ENCODE peak calls at places on chromosomes 6 and 20, in six cellular contexts. One of them, this sample, is unnamed.

GRCh38 chr20:1307571-1307971 is 21.4 kb downstream of the SDCBP2 start:
- DNase-seq in WTC11: no peak
- DNase-seq in HepG2: no peak
- DNase-seq in K562: no peak
- DNase-seq in H1: no peak
- DNase-seq in GM12878: no peak
- DNase-seq in this sample: no peak

GRCh38 chr20:53971096-53971683 is 99.2 kb downstream of the BCAS1 start:
- DNase-seq in WTC11: no peak
- DNase-seq in HepG2: no peak
- DNase-seq in K562: no peak
- DNase-seq in H1: no peak
- DNase-seq in GM12878: no peak
- DNase-seq in this sample: no peak

GRCh38 chr20:9458075-9458818 is 56.1 kb upstream of the LAMP5 start:
- DNase-seq in WTC11: peak; percentile 47
- DNase-seq in HepG2: peak; percentile 59
- DNase-seq in K562: no peak
- DNase-seq in H1: peak; percentile 53
- DNase-seq in GM12878: peak; percentile 34
- DNase-seq in this sample: peak; percentile 86

GRCh38 chr6:43391448-43392031 is 22.1 kb upstream of the ZNF318 start:
- DNase-seq in WTC11: no peak
- DNase-seq in HepG2: no peak
- DNase-seq in K562: no peak
- DNase-seq in H1: no peak
- DNase-seq in GM12878: no peak
- DNase-seq in this sample: no peak

GRCh38 chr20:35252037-35252461 is 25.6 kb downstream of the MMP24 start:
- DNase-seq in WTC11: no peak
- DNase-seq in HepG2: no peak
- DNase-seq in K562: no peak
- DNase-seq in H1: no peak
- DNase-seq in GM12878: peak; percentile 39
- DNase-seq in this sample: no peak

GRCh38 chr20:50918403-50918802 is 12.8 kb downstream of the ADNP start:
- DNase-seq in WTC11: no peak
- DNase-seq in HepG2: no peak
- DNase-seq in K562: no peak
- DNase-seq in H1: no peak
- DNase-seq in GM12878: no peak
- DNase-seq in this sample: no peak

GRCh38 chr6:45327956-45328522 is at the start of gene RUNX2:
- DNase-seq in WTC11: no peak
- DNase-seq in HepG2: no peak
- DNase-seq in K562: no peak
- DNase-seq in H1: no peak
- DNase-seq in GM12878: no peak
- DNase-seq in this sample: peak; percentile 28

GRCh38 chr20:59625214-59625922 is 21.0 kb downstream of the PHACTR3 start:
- DNase-seq in WTC11: no peak
- DNase-seq in HepG2: no peak
- DNase-seq in K562: no peak
- DNase-seq in H1: no peak
- DNase-seq in GM12878: no peak
- DNase-seq in this sample: no peak

GRCh38 chr6:26194774-26195375 is 107.6 kb downstream of the HFE start:
- DNase-seq in WTC11: no peak
- DNase-seq in HepG2: no peak
- DNase-seq in K562: no peak
- DNase-seq in H1: no peak
- DNase-seq in GM12878: no peak
- DNase-seq in this sample: no peak

GRCh38 chr6:38107073-38107472 is 287.5 kb downstream of the ZFAND3 start:
- DNase-seq in WTC11: no peak
- DNase-seq in HepG2: no peak
- DNase-seq in K562: no peak
- DNase-seq in H1: no peak
- DNase-seq in GM12878: no peak
- DNase-seq in this sample: no peak

GRCh38 chr20:32132911-32133549 is 23.5 kb downstream of the TM9SF4 start:
- DNase-seq in WTC11: no peak
- DNase-seq in HepG2: no peak
- DNase-seq in K562: no peak
- DNase-seq in H1: no peak
- DNase-seq in GM12878: peak; percentile 58
- DNase-seq in this sample: no peak

GRCh38 chr6:148272084-148272483 is 70.6 kb upstream of the SASH1 start:
- DNase-seq in WTC11: no peak
- DNase-seq in HepG2: no peak
- DNase-seq in K562: no peak
- DNase-seq in H1: no peak
- DNase-seq in GM12878: no peak
- DNase-seq in this sample: no peak

GRCh38 chr6:124522335-124522734 is 439.9 kb upstream of the RNF217 start:
- DNase-seq in WTC11: no peak
- DNase-seq in HepG2: no peak
- DNase-seq in K562: no peak
- DNase-seq in H1: no peak
- DNase-seq in GM12878: no peak
- DNase-seq in this sample: no peak

GRCh38 chr6:164230804-164231203 is 816.3 kb downstream of the QKI start:
- DNase-seq in WTC11: no peak
- DNase-seq in HepG2: no peak
- DNase-seq in K562: no peak
- DNase-seq in H1: no peak
- DNase-seq in GM12878: no peak
- DNase-seq in this sample: no peak
- TF ChIP-seq CREB1 in WTC11: no peak
- TF ChIP-seq CREB1 in HepG2: no peak
- TF ChIP-seq CREB1 in K562: no peak
- TF ChIP-seq CREB1 in H1: no peak
- TF ChIP-seq CREB1 in GM12878: no peak
- TF ChIP-seq CREB1 in this sample: no peak

GRCh38 chr6:134849920-134850447 is 99.9 kb downstream of the ALDH8A1 start:
- DNase-seq in WTC11: no peak
- DNase-seq in HepG2: peak; percentile 27
- DNase-seq in K562: no peak
- DNase-seq in H1: no peak
- DNase-seq in GM12878: no peak
- DNase-seq in this sample: no peak

GRCh38 chr6:134850906-134851305 is 99.0 kb downstream of the ALDH8A1 start:
- DNase-seq in WTC11: no peak
- DNase-seq in HepG2: no peak
- DNase-seq in K562: no peak
- DNase-seq in H1: no peak
- DNase-seq in GM12878: no peak
- DNase-seq in this sample: peak; percentile 24

GRCh38 chr6:134848076-134848475 is 101.8 kb downstream of the ALDH8A1 start:
- DNase-seq in WTC11: no peak
- DNase-seq in HepG2: no peak
- DNase-seq in K562: no peak
- DNase-seq in H1: no peak
- DNase-seq in GM12878: no peak
- DNase-seq in this sample: no peak

GRCh38 chr6:134851548-134851947 is 98.4 kb downstream of the ALDH8A1 start:
- DNase-seq in WTC11: no peak
- DNase-seq in HepG2: no peak
- DNase-seq in K562: no peak
- DNase-seq in H1: no peak
- DNase-seq in GM12878: no peak
- DNase-seq in this sample: no peak

GRCh38 chr6:134853111-134854055 is 96.5 kb downstream of the ALDH8A1 start:
- DNase-seq in WTC11: no peak
- DNase-seq in HepG2: peak; percentile 69
- DNase-seq in K562: no peak
- DNase-seq in H1: no peak
- DNase-seq in GM12878: no peak
- DNase-seq in this sample: no peak
- TF ChIP-seq CREB1 in WTC11: no peak
- TF ChIP-seq CREB1 in HepG2: no peak
- TF ChIP-seq CREB1 in K562: no peak
- TF ChIP-seq CREB1 in H1: no peak
- TF ChIP-seq CREB1 in GM12878: no peak
- TF ChIP-seq CREB1 in this sample: no peak

DNA sequence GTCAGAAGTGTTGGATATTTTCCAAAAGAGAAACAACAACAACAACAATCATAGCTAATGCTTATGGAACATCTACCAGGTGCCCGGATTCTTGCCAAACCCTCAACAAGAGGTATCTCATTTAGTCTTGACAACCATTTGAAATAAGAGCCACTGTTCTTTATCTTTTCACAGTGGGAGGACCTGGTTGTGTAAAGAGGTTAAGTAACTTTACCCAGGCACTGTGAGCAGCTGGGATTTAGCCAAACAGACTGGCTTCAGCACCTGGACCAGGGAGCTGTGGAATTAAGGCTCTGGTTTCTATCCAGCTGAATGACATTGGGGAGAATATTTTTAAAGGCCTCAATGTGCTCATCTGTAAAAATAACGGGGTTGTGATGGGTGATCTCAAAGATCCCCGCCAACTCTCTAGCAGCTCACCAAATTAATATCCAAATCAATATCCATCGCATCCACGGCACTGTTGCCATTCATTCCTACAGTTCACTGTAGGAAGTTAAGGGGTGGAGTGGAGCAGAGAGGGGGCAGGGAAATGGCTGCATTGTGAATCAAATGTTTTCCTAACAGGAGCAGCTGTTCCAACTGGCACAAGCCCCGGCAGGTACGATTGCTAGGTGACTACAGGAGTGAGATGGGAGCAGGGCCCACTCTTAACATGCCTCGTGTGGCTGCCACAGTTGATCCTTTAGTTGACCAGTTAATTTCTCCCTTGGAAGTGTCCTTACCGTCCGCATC is 61.8 kb downstream of the GCNT2 start:
- DNase-seq in WTC11: peak; percentile 37
- DNase-seq in HepG2: peak; percentile 58
- DNase-seq in K562: no peak
- DNase-seq in H1: no peak
- DNase-seq in GM12878: no peak
- DNase-seq in this sample: peak; percentile 91
- TF ChIP-seq CREB1 in WTC11: no peak
- TF ChIP-seq CREB1 in HepG2: no peak
- TF ChIP-seq CREB1 in K562: no peak
- TF ChIP-seq CREB1 in H1: no peak
- TF ChIP-seq CREB1 in GM12878: no peak
- TF ChIP-seq CREB1 in this sample: no peak

DNA sequence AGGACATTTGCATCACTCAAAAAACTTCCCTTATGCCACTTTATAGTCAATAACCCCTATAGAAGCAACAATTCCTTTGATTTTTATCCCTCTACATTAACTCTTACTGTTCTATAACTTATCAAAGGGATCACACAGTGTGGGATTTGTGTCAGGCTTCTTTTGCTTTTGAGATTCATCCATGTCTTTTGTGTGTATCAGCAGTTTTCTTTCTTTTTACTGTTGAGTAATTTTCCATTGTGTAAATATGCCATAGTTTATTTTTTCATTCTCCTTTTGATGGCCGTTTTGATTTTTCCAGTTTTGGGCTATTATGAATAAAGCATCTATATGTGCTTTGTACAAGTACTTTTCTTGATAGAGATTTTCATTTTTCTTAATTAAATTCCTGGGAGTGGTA is 657.9 kb downstream of the EPM2A start:
- DNase-seq in WTC11: no peak
- DNase-seq in HepG2: no peak
- DNase-seq in K562: no peak
- DNase-seq in H1: no peak
- DNase-seq in GM12878: no peak
- DNase-seq in this sample: no peak
- TF ChIP-seq CREB1 in WTC11: no peak
- TF ChIP-seq CREB1 in HepG2: no peak
- TF ChIP-seq CREB1 in K562: no peak
- TF ChIP-seq CREB1 in H1: no peak
- TF ChIP-seq CREB1 in GM12878: no peak
- TF ChIP-seq CREB1 in this sample: no peak

GRCh38 chr6:71288228-71289038 is at the start of gene OGFRL1:
- DNase-seq in WTC11: peak; percentile 54
- DNase-seq in HepG2: peak; percentile 14
- DNase-seq in K562: no peak
- DNase-seq in H1: peak; percentile 72
- DNase-seq in GM12878: no peak
- DNase-seq in this sample: peak; percentile 72
- TF ChIP-seq CREB1 in WTC11: no peak
- TF ChIP-seq CREB1 in HepG2: no peak
- TF ChIP-seq CREB1 in K562: no peak
- TF ChIP-seq CREB1 in H1: no peak
- TF ChIP-seq CREB1 in GM12878: no peak
- TF ChIP-seq CREB1 in this sample: no peak

GRCh38 chr20:33666293-33667244 is at the start of gene ACTL10:
- DNase-seq in WTC11: peak; percentile 98
- DNase-seq in HepG2: no peak
- DNase-seq in K562: peak; percentile 82
- DNase-seq in H1: peak; percentile 79
- DNase-seq in GM12878: peak; percentile 91
- DNase-seq in this sample: peak; percentile 98

GRCh38 chr20:33667245-33668086 is 723 bp downstream of the ACTL10 start:
- DNase-seq in WTC11: no peak
- DNase-seq in HepG2: no peak
- DNase-seq in K562: no peak
- DNase-seq in H1: no peak
- DNase-seq in GM12878: no peak
- DNase-seq in this sample: no peak

GRCh38 chr20:33668791-33669155 is 2.0 kb downstream of the ACTL10 start:
- DNase-seq in WTC11: no peak
- DNase-seq in HepG2: no peak
- DNase-seq in K562: no peak
- DNase-seq in H1: no peak
- DNase-seq in GM12878: no peak
- DNase-seq in this sample: no peak

GRCh38 chr20:33669224-33669623 is 2.5 kb downstream of the ACTL10 start:
- DNase-seq in WTC11: no peak
- DNase-seq in HepG2: no peak
- DNase-seq in K562: no peak
- DNase-seq in H1: no peak
- DNase-seq in GM12878: no peak
- DNase-seq in this sample: no peak

GRCh38 chr20:33668087-33668790 is 1.5 kb downstream of the ACTL10 start:
- DNase-seq in WTC11: peak; percentile 87
- DNase-seq in HepG2: no peak
- DNase-seq in K562: peak; percentile 58
- DNase-seq in H1: peak; percentile 92
- DNase-seq in GM12878: no peak
- DNase-seq in this sample: peak; percentile 91
- TF ChIP-seq CREB1 in WTC11: no peak
- TF ChIP-seq CREB1 in HepG2: no peak
- TF ChIP-seq CREB1 in K562: no peak
- TF ChIP-seq CREB1 in H1: peak; percentile 36
- TF ChIP-seq CREB1 in GM12878: no peak
- TF ChIP-seq CREB1 in this sample: peak; percentile 55